ENCODE peak calls at places on chromosomes 2 and 18, in seven cellular contexts. I is upper lobe of right lung, D is HCT116, O is suprapubic skin, H is stomach, K is Peyer's patch, R is cardiac muscle cell. E is an unnamed sample.

GRCh38 chr2:217279571-217279970 is 419.7 kb upstream of the TNP1 start:
- DNase-seq in I (no peak), D (no peak), O (no peak), H (no peak), K (no peak), R (peak; percentile 86), E (no peak)

GRCh38 chr18:59200787-59201186 is 19.2 kb upstream of the GRP start:
- DNase-seq in I (no peak), D (peak; percentile 7), O (no peak), H (no peak), K (no peak), R (no peak), E (no peak)

GRCh38 chr2:150466770-150467640 is 20.5 kb downstream of the RND3 start:
- DNase-seq in I (no peak), D (no peak), O (no peak), H (no peak), K (no peak), R (peak; percentile 78), E (no peak)

GRCh38 chr2:174776223-174776622 is 12.0 kb upstream of the CHRNA1 start:
- DNase-seq in I (no peak), D (no peak), O (no peak), H (no peak), K (no peak), R (no peak), E (no peak)

GRCh38 chr2:5250482-5250881 is 441.7 kb upstream of the SOX11 start:
- DNase-seq in I (no peak), D (no peak), O (no peak), H (no peak), K (no peak), R (no peak), E (no peak)

GRCh38 chr2:54863660-54864059 is 140.2 kb downstream of the EML6 start:
- DNase-seq in I (no peak), D (no peak), O (no peak), H (no peak), K (no peak), R (no peak), E (no peak)

GRCh38 chr2:150090031-150090430 is 397.4 kb downstream of the RND3 start:
- DNase-seq in I (no peak), D (no peak), O (no peak), H (no peak), K (no peak), R (no peak), E (no peak)

GRCh38 chr2:84884396-84884795 is 3.5 kb upstream of the TRABD2A start:
- DNase-seq in I (no peak), D (no peak), O (no peak), H (no peak), K (no peak), R (no peak), E (no peak)

GRCh38 chr2:95298471-95299111 is 1.4 kb downstream of the KCNIP3 start:
- DNase-seq in I (no peak), D (no peak), O (no peak), H (no peak), K (no peak), R (no peak), E (no peak)

GRCh38 chr18:79919089-79919488 is 32.4 kb downstream of the SLC66A2 start:
- DNase-seq in I (peak; percentile 55), D (no peak), O (peak; percentile 52), H (peak; percentile 25), K (peak; percentile 40), R (no peak), E (peak; percentile 11)

GRCh38 chr18:5058768-5059539 is 138.1 kb downstream of the AKAIN1 start:
- DNase-seq in I (no peak), D (no peak), O (no peak), H (no peak), K (no peak), R (no peak), E (no peak)

GRCh38 chr18:44497757-44498490 is 182.8 kb upstream of the SETBP1 start:
- DNase-seq in I (no peak), D (no peak), O (no peak), H (no peak), K (no peak), R (no peak), E (no peak)

GRCh38 chr18:44495151-44495550 is 185.5 kb upstream of the SETBP1 start:
- DNase-seq in I (no peak), D (no peak), O (no peak), H (no peak), K (no peak), R (no peak), E (no peak)

GRCh38 chr18:44502221-44502620 is 178.5 kb upstream of the SETBP1 start:
- DNase-seq in I (no peak), D (no peak), O (no peak), H (no peak), K (no peak), R (no peak), E (no peak)

GRCh38 chr18:44500820-44501670 is 179.6 kb upstream of the SETBP1 start:
- DNase-seq in I (no peak), D (no peak), O (no peak), H (no peak), K (no peak), R (no peak), E (no peak)

DNA sequence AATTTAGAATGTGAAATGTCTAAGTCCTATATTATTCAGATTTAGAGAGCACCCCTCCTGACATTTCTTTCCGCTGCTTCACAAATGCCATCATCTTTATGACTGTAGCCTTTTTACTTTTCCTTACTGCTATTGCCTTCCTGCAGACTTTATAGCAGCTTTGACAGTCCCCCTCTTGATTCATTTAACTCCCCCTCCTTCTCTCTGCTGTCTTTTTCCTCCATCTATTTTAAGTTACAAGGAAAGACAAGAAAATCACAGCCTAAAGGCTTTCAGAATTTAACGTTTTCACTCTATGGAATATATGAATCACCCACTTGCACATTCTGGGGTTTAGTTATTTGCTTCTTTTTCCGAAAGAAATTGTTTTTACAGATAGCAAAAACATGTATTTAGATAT is 183.4 kb upstream of the SETBP1 start:
- DNase-seq in I (no peak), D (no peak), O (no peak), H (no peak), K (no peak), R (no peak), E (no peak)
- TF ChIP-seq CTCF in I (no peak), D (no peak), O (no peak), H (no peak), K (no peak), R (no peak), E (no peak)

DNA sequence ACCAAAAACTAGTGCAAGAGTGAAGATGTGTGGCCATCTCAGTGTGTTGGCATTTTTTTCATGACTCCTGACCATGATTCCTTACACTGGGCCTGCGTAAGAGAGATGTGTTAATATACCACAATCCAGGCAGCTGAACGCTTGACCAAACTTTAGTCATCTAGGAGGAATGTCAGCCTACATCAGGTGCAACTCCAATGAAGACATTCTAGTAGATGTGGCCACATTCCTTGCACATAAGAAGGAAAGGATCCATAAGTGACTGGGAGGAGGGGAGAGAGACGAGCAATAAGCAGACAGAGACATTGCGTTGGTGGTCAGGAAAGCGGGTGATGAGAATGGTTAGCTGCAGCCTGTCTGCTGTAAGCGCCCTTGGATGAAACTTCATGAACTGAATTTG is 42.6 kb downstream of the CYRIA start:
- DNase-seq in I (no peak), D (no peak), O (no peak), H (no peak), K (no peak), R (peak; percentile 82), E (no peak)
- H3K27ac ChIP-seq in I (peak overlapping the region; percentile 58), D (no peak overlapping the region), O (no peak overlapping the region), H (no peak overlapping the region), K (peak overlapping the region; percentile 27), R (no peak overlapping the region), E (peak overlapping the region; percentile 38)

DNA sequence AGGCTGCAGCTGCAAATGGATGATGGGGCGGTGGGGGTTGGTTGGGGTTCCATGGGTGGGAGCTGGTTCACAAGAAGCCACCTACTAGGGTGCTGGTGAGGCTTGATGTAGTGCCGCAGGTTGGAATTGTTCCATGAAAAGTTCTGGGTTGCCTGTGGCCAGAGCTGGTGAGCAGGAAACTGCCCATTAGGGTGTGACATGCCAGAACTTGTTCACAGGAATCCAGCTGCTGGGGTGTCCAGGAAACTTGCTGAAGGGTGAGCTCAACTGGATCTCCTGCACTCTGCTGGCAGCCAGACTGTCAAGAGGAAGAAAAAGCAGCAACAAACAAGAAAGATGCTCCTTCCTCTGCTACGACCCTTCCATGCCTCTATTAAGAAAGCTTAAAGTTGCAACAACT is 48.8 kb downstream of the MAP3K20 start:
- DNase-seq in I (no peak), D (no peak), O (no peak), H (no peak), K (no peak), R (peak; percentile 30), E (no peak)
- TF ChIP-seq CTCF in I (no peak), D (no peak), O (no peak), H (no peak), K (no peak), R (no peak), E (no peak)

DNA sequence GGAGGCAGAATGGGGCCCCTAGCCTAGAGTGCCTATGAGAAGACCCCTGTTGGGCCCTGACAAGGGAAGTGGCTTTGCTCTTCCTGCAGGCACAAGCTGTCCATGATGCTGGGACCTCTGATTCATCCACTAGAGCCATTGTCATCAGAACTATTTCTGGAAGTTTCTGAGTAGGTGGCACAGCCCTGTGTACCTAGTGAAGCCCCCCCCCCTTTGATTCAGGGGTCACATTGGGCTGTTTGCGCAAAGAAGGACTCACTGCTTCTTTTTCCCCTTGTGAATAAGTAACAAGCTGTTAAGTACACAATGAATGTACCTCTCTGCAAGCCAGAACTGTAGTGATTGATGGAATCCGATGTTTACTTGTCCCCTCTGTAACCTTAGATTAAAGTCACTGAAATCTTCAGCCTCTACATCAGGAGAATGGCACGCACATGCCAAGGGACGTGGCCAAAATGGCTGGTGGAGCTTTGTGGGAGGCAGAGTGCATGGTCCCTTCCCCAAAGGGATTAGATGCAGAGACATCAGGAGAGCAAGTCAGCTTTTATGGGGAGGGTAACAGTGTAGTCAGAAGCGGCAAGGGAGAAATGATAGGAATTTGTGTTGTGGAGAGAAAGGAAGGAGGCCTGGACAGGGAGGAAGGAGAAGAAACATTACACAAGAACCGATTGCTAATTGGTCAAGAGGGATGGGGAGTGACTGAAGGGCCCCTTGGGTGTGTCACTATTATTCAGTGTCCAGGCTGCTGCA is 267.6 kb upstream of the RAB12 start:
- DNase-seq in I (no peak), D (no peak), O (no peak), H (peak; percentile 60), K (no peak), R (peak; percentile 74), E (peak; percentile 50)
- H3K27ac ChIP-seq in I (peak overlapping the region; percentile 51), D (no peak overlapping the region), O (no peak overlapping the region), H (peak overlapping the region; percentile 66), K (no peak overlapping the region), R (no peak overlapping the region), E (peak overlapping the region; percentile 66)

GRCh38 chr2:60456115-60456770 is 97.2 kb downstream of the BCL11A start:
- DNase-seq in I (no peak), D (no peak), O (no peak), H (no peak), K (no peak), R (no peak), E (no peak)
- TF ChIP-seq CTCF in I (no peak), D (no peak), O (no peak), H (no peak), K (no peak), R (no peak), E (no peak)

E was measured in pancreas.